ENCODE peak calls at places on chromosomes 1 and 21, in ten cellular contexts. Z is GM12864, M is spleen, R is uterus, H is foreskin fibroblast, C is psoas muscle, V is pancreas, T is fibroblast of the aortic adventitia, W is GM12865, Y is thyroid gland. S is an unnamed sample.

GRCh38 chr1:81619156-81619555 is 181.6 kb upstream of the ADGRL2 start:
- DNase-seq in Y (no peak), H (no peak), W (no peak), V (no peak), M (no peak), T (no peak), R (no peak), C (no peak), Z (no peak), S (no peak)

GRCh38 chr1:27138368-27138767 is 16.6 kb downstream of the SLC9A1 start:
- DNase-seq in T (no peak), C (no peak), W (no peak), Y (peak; percentile 47), V (no peak), Z (no peak), M (no peak), R (no peak), H (peak; percentile 45), S (no peak)

GRCh38 chr21:32978346-32979270 is 47.1 kb upstream of the OLIG2 start:
- DNase-seq in R (no peak), H (no peak), C (no peak), M (no peak), V (no peak), T (no peak), Y (no peak), Z (no peak), W (no peak), S (no peak)

GRCh38 chr1:108750476-108751191 is 4.2 kb downstream of the STXBP3 start:
- DNase-seq in R (no peak), H (no peak), W (no peak), Z (no peak), C (no peak), V (no peak), T (no peak), Y (peak; percentile 7), M (no peak), S (no peak)

GRCh38 chr1:115158181-115158580 is 68.9 kb upstream of the TSPAN2 start:
- DNase-seq in M (no peak), Z (no peak), Y (peak; percentile 61), H (peak; percentile 80), R (peak; percentile 49), W (no peak), C (peak; percentile 41), T (peak; percentile 79), V (no peak), S (peak; percentile 69)

GRCh38 chr1:230215049-230215448 is 148.0 kb downstream of the GALNT2 start:
- DNase-seq in M (no peak), Y (peak; percentile 38), W (no peak), V (peak; percentile 60), C (peak; percentile 59), Z (no peak), T (peak; percentile 90), R (peak; percentile 44), H (peak; percentile 46), S (peak; percentile 43)

GRCh38 chr1:218345673-218346390 is 696 bp downstream of the TGFB2 start:
- DNase-seq in R (peak; percentile 72), W (peak; percentile 73), Y (peak; percentile 73), T (peak; percentile 79), M (peak; percentile 89), Z (no peak), V (peak; percentile 46), C (peak; percentile 77), H (peak; percentile 87), S (peak; percentile 73)

GRCh38 chr21:45110873-45111624 is 36.7 kb downstream of the ADARB1 start:
- DNase-seq in Y (no peak), H (no peak), C (no peak), W (peak; percentile 9), T (no peak), M (no peak), R (no peak), Z (no peak), V (no peak), S (no peak)

GRCh38 chr1:161074676-161075368 is 5.1 kb upstream of the ARHGAP30 start:
- DNase-seq in V (no peak), T (no peak), Y (no peak), Z (no peak), C (no peak), M (no peak), R (no peak), H (no peak), W (no peak), S (no peak)

GRCh38 chr1:210597555-210598134 is 268.9 kb downstream of the HHAT start:
- DNase-seq in T (peak; percentile 92), M (no peak), H (peak; percentile 92), V (no peak), Z (no peak), C (no peak), Y (peak; percentile 25), W (peak; percentile 24), R (no peak), S (peak; percentile 96)

GRCh38 chr1:206821493-206821892 is 43.9 kb upstream of the IL20 start:
- DNase-seq in R (no peak), M (no peak), T (no peak), C (no peak), V (no peak), W (no peak), Y (no peak), H (no peak), Z (no peak), S (no peak)

DNA sequence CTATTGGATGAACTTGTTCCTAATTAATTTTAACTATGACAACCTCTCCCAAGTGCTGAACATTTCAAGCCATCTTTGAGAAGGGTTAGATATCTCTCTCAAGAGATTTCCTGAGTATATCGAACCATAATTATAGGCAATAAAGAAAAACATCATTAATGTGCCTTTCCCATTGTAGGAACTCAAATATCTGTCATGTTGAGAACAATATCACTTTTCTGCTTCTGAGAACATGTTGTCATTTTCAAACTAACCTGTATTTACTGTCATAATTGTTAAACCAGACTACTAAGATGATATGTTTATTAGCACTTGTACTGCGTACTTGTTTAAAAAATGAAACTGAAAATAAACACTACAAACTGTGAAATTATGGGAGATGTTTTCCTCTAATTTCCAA is 4.3 kb downstream of the EPS15 start:
- DNase-seq in T (no peak), V (no peak), H (no peak), Z (no peak), M (no peak), R (no peak), C (no peak), Y (no peak), W (no peak), S (no peak)
- H3K4me3 ChIP-seq in T (peak overlapping the region; percentile 40), V (no peak overlapping the region), H (no peak overlapping the region), Z (peak overlapping the region; percentile 51), M (peak overlapping the region; percentile 15), R (no peak overlapping the region), C (peak overlapping the region; percentile 83), Y (no peak overlapping the region), W (peak overlapping the region; percentile 84), S (peak overlapping the region; percentile 44)

GRCh38 chr1:83593073-83593472 is 405.9 kb downstream of the TTLL7 start:
- DNase-seq in H (no peak), Y (no peak), M (no peak), W (no peak), T (no peak), R (no peak), C (no peak), Z (no peak), V (no peak), S (no peak)
- TF ChIP-seq CTCF in H (no peak), Y (no peak), M (no peak), W (no peak), T (no peak), R (no peak), C (no peak), Z (no peak), V (no peak), S (no peak)

DNA sequence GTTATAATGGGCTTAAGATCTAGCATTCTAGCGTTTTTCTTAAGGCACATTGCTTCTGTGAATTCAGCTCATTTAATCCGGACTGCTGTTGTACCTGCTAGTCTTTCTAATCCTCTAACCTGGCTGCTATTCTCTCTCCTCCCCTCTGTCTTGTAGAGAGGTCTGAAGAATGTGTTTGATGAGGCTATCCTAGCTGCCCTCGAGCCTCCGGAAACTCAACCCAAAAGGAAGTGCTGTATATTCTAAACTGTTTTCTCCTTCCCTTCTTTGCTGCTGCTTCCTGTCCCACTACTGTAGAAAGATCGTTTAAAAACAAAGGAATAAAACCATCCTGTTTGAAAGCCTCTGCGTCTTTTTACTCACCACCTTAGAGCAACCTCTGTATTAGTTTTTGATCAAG is 37.3 kb downstream of the CDC42 start:
- DNase-seq in V (no peak), H (peak; percentile 24), W (no peak), Y (no peak), M (no peak), T (no peak), C (no peak), R (no peak), Z (no peak), S (no peak)
- H3K4me3 ChIP-seq in V (no peak overlapping the region), H (no peak overlapping the region), W (no peak overlapping the region), Y (no peak overlapping the region), M (no peak overlapping the region), T (no peak overlapping the region), C (peak overlapping the region; percentile 28), R (no peak overlapping the region), Z (no peak overlapping the region), S (no peak overlapping the region)

GRCh38 chr1:9293241-9293511 is 482 bp downstream of the SPSB1 start:
- DNase-seq in T (no peak), W (no peak), V (no peak), Y (no peak), C (no peak), R (no peak), Z (no peak), M (no peak), H (no peak), S (no peak)

GRCh38 chr1:9291914-9292360 is 757 bp upstream of the SPSB1 start:
- DNase-seq in H (peak; percentile 88), Z (no peak), Y (peak; percentile 73), T (peak; percentile 85), M (no peak), R (peak; percentile 68), V (peak; percentile 82), C (peak; percentile 72), W (no peak), S (peak; percentile 38)

GRCh38 chr1:9293512-9294439 is 1.1 kb downstream of the SPSB1 start:
- DNase-seq in H (peak; percentile 71), Z (no peak), W (peak; percentile 25), T (peak; percentile 50), C (no peak), R (no peak), Y (no peak), V (peak; percentile 68), M (peak; percentile 84), S (peak; percentile 50)

GRCh38 chr1:9294440-9294773 is 1.7 kb downstream of the SPSB1 start:
- DNase-seq in C (no peak), R (peak; percentile 52), Z (no peak), Y (no peak), H (peak; percentile 90), M (no peak), T (peak; percentile 83), W (no peak), V (no peak), S (peak; percentile 83)

DNA sequence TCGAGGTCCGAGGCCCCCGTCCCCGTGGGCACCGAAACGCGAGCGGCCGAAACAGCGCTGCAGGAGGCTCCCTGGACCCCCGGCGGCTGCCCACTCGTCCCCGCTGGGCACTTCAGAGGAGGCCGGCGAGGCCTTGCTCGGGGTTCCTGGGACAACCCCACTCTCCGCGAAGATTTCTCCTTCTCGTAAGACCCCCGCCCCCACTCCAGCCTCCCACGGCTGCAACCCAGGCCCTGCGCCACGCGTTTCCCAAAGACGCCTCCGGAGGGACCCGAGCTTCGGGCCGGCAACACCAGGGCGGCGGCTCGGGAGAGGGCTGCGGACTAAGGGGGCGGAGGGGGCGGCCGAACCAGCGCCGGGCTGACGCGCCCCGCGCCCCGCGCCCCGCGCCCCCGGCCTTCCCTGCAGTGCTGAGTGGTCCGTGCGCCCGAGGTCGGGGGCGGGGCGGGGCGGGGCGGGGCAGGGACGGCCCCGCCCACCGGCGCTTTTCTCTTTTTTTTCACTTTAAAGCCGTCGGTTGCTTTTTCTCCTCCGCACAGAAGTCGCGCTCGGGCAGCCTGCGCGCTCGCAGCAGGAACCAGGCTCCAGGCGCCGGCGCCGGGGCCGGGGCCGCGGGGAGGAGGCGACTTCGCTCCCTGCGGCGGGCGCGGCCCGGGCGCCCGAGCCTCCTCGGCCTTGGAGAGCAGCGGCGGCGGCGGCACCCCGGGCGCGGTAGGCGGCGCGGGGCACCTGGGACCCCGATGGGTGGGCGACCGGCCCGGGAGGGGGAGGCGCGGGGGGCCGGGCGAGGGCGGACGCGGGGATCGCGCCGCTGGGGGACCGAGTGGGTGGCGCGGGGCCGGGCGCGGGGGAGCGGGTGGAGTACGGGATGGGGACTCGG is at the start of gene SPSB1:
- DNase-seq in Z (no peak), T (peak; percentile 81), Y (peak; percentile 80), R (peak; percentile 79), C (peak; percentile 77), H (peak; percentile 93), M (peak; percentile 88), V (peak; percentile 83), W (peak; percentile 84), S (peak; percentile 83)
- TF ChIP-seq CTCF in Z (no peak), T (peak; percentile 28), Y (no peak), R (no peak), C (no peak), H (no peak), M (no peak), V (no peak), W (no peak), S (no peak)

S was measured in AG10803.